ENCODE peak calls at places on chromosome 6, in four cellular contexts. One of them, this sample, is unnamed.

GRCh38 chr6:32785781-32786533 is 22.6 kb upstream of the HLA-DQB2 start:
- DNase-seq in H1: peak
- DNase-seq in IMR-90: peak
- DNase-seq in H9: peak
- DNase-seq in this sample: peak

GRCh38 chr6:166614589-166614988 is 12.5 kb downstream of the RPS6KA2 start:
- DNase-seq in H1: no peak
- DNase-seq in IMR-90: no peak
- DNase-seq in H9: no peak
- DNase-seq in this sample: peak

GRCh38 chr6:42984924-42985475 is 630 bp downstream of the PPP2R5D start:
- DNase-seq in H1: peak
- DNase-seq in IMR-90: no peak
- DNase-seq in H9: no peak
- DNase-seq in this sample: peak

GRCh38 chr6:80003841-80004198 is 629 bp upstream of the TTK start:
- DNase-seq in H1: peak
- DNase-seq in IMR-90: no peak
- DNase-seq in H9: peak
- DNase-seq in this sample: no peak

GRCh38 chr6:113184736-113185135 is 672.4 kb upstream of the MARCKS start:
- DNase-seq in H1: no peak
- DNase-seq in IMR-90: peak
- DNase-seq in H9: no peak
- DNase-seq in this sample: no peak

GRCh38 chr6:4687989-4688947 is 87.9 kb upstream of the CDYL start:
- DNase-seq in H1: no peak
- DNase-seq in IMR-90: peak
- DNase-seq in H9: no peak
- DNase-seq in this sample: no peak

GRCh38 chr6:132830236-132830799 is 15.9 kb downstream of the RPS12 start:
- DNase-seq in H1: no peak
- DNase-seq in IMR-90: peak
- DNase-seq in H9: no peak
- DNase-seq in this sample: peak

GRCh38 chr6:56540950-56541600 is 101.6 kb downstream of the DST start:
- DNase-seq in H1: no peak
- DNase-seq in IMR-90: peak
- DNase-seq in H9: no peak
- DNase-seq in this sample: no peak

GRCh38 chr6:45586216-45587171 is 208.8 kb upstream of the SUPT3H start:
- DNase-seq in H1: peak
- DNase-seq in IMR-90: no peak
- DNase-seq in H9: no peak
- DNase-seq in this sample: peak

GRCh38 chr6:9523462-9523861 is 891.4 kb downstream of the TFAP2A start:
- DNase-seq in H1: no peak
- DNase-seq in IMR-90: peak
- DNase-seq in H9: no peak
- DNase-seq in this sample: no peak

GRCh38 chr6:1445650-1446645 is 56.6 kb downstream of the FOXF2 start:
- DNase-seq in H1: no peak
- DNase-seq in IMR-90: no peak
- DNase-seq in H9: no peak
- DNase-seq in this sample: peak

GRCh38 chr6:43706788-43707187 is 19.2 kb upstream of the MRPS18A start:
- DNase-seq in H1: no peak
- DNase-seq in IMR-90: peak
- DNase-seq in H9: no peak
- DNase-seq in this sample: no peak

GRCh38 chr6:64411226-64411625 is 775.6 kb downstream of the PHF3 start:
- DNase-seq in H1: no peak
- DNase-seq in IMR-90: no peak
- DNase-seq in H9: no peak
- DNase-seq in this sample: no peak
- H2BK5ac ChIP-seq in H1: no peak
- H2BK5ac ChIP-seq in IMR-90: no peak
- H2BK5ac ChIP-seq in H9: no peak
- H2BK5ac ChIP-seq in this sample: no peak

GRCh38 chr6:125268765-125269164 is 33.0 kb downstream of the HDDC2 start:
- DNase-seq in H1: no peak
- DNase-seq in IMR-90: no peak
- DNase-seq in H9: no peak
- DNase-seq in this sample: no peak
- H2BK5ac ChIP-seq in H1: no peak
- H2BK5ac ChIP-seq in IMR-90: no peak
- H2BK5ac ChIP-seq in H9: no peak
- H2BK5ac ChIP-seq in this sample: no peak

GRCh38 chr6:2768125-2768524 is 2.9 kb downstream of the WRNIP1 start:
- DNase-seq in H1: no peak
- DNase-seq in IMR-90: no peak
- DNase-seq in H9: no peak
- DNase-seq in this sample: no peak
- H2BK5ac ChIP-seq in H1: no peak
- H2BK5ac ChIP-seq in IMR-90: peak
- H2BK5ac ChIP-seq in H9: no peak
- H2BK5ac ChIP-seq in this sample: no peak

DNA sequence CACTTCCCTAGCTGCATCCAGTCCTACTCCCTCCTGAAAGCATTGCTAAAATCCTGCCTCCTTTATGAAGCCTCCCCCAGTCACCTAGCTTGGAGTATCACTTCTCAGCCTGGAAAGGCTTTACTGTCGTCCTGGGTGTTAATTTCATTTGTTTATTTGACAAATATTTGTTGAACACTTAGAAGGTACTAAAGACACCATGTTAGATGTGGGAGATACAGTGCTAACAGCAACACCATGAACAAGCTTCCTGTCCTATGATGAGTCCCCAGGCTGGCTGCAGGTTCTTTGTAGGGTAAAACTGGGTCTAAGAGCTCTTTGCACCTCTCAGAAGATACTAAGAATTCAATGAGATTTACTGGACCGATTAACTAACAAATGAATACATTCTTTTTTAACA is 109.2 kb upstream of the TMEM170B start:
- DNase-seq in H1: no peak
- DNase-seq in IMR-90: no peak
- DNase-seq in H9: no peak
- DNase-seq in this sample: peak
- H2BK5ac ChIP-seq in H1: no peak
- H2BK5ac ChIP-seq in IMR-90: peak
- H2BK5ac ChIP-seq in H9: no peak
- H2BK5ac ChIP-seq in this sample: peak

DNA sequence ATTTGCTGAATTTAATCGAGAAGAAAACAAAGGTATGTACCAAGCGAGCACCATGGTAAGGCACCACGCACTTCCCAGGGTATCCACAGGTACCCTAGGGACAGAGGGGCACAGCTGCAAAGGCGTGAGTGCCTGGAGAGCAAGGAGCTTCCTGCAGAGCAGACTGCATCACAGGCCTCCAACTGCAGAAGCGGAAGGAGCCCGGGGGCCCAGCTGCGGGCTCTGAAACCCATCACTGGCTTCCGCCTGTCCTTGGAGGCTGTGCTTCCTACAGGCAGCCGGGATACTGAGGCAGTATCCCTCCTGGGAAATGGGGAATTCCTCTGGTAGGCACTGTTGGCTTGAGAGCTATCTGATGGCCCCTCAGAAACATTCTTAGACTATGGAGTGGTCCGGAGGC is 217.4 kb upstream of the GMDS start:
- DNase-seq in H1: no peak
- DNase-seq in IMR-90: no peak
- DNase-seq in H9: no peak
- DNase-seq in this sample: no peak
- H2BK5ac ChIP-seq in H1: no peak
- H2BK5ac ChIP-seq in IMR-90: no peak
- H2BK5ac ChIP-seq in H9: no peak
- H2BK5ac ChIP-seq in this sample: no peak

This sample was measured in mesendoderm.